ENCODE peak calls at places on chromosomes 13 and 19, in six cellular contexts. Y, F, C, T, D and W are unnamed samples.

GRCh38 chr19:48656840-48657474 is 11.0 kb upstream of the CA11 start:
- DNase-seq in Y (no peak), F (no peak), C (peak), T (peak), D (no peak), W (no peak)

GRCh38 chr13:43787998-43788397 is 1.2 kb upstream of the ENOX1 start:
- DNase-seq in Y (no peak), F (no peak), C (peak), T (no peak), D (no peak), W (no peak)

GRCh38 chr19:52492201-52492960 is 35.1 kb upstream of the ZNF808 start:
- DNase-seq in Y (no peak), F (no peak), C (no peak), T (no peak), D (no peak), W (no peak)

GRCh38 chr13:94122300-94122699 is 357.2 kb downstream of the DCT start:
- DNase-seq in Y (peak), F (no peak), C (no peak), T (no peak), D (no peak), W (no peak)

GRCh38 chr13:44211286-44211685 is 162.3 kb upstream of the SERP2 start:
- DNase-seq in Y (no peak), F (no peak), C (no peak), T (no peak), D (no peak), W (no peak)

GRCh38 chr19:57034544-57034943 is 85.2 kb upstream of the USP29 start:
- DNase-seq in Y (no peak), F (no peak), C (no peak), T (no peak), D (no peak), W (no peak)

GRCh38 chr19:31350693-31351211 is 1.5 kb upstream of the TSHZ3 start:
- DNase-seq in Y (peak), F (peak), C (no peak), T (peak), D (no peak), W (no peak)

GRCh38 chr19:35220315-35220921 is 8.1 kb downstream of the FAM187B start:
- DNase-seq in Y (no peak), F (no peak), C (peak), T (no peak), D (no peak), W (no peak)

GRCh38 chr13:98835156-98835555 is 82.7 kb upstream of the SLC15A1 start:
- DNase-seq in Y (no peak), F (no peak), C (no peak), T (no peak), D (no peak), W (no peak)

GRCh38 chr13:25847145-25847544 is 204.7 kb downstream of the SHISA2 start:
- DNase-seq in Y (no peak), F (no peak), C (no peak), T (no peak), D (no peak), W (no peak)

GRCh38 chr13:23771966-23772365 is 117.2 kb downstream of the MIPEP start:
- DNase-seq in Y (no peak), F (no peak), C (no peak), T (no peak), D (no peak), W (no peak)

GRCh38 chr13:20911037-20911436 is 8.5 kb upstream of the XPO4 start:
- DNase-seq in Y (no peak), F (no peak), C (no peak), T (no peak), D (no peak), W (no peak)

GRCh38 chr13:99605417-99606321 is 104.4 kb downstream of the TM9SF2 start:
- DNase-seq in Y (peak), F (peak), C (peak), T (peak), D (no peak), W (peak)

GRCh38 chr13:110307697-110308376 is 753 bp downstream of the COL4A2 start:
- DNase-seq in Y (no peak), F (no peak), C (peak), T (no peak), D (peak), W (no peak)

GRCh38 chr19:30685601-30686000 is 313.4 kb downstream of the ZNF536 start:
- DNase-seq in Y (no peak), F (no peak), C (no peak), T (no peak), D (no peak), W (no peak)

GRCh38 chr13:41605319-41606285 is 148.3 kb downstream of the RGCC start:
- DNase-seq in Y (no peak), F (no peak), C (no peak), T (no peak), D (no peak), W (no peak)

GRCh38 chr19:48887861-48888612 is 10.5 kb downstream of the TULP2 start:
- DNase-seq in Y (no peak), F (no peak), C (no peak), T (no peak), D (no peak), W (no peak)

GRCh38 chr13:51804295-51805172 is 571 bp upstream of the DHRS12 start:
- DNase-seq in Y (peak), F (peak), C (no peak), T (peak), D (peak), W (no peak)
- TF ChIP-seq POLR2AphosphoS5 in Y (no peak), F (no peak), C (no peak), T (no peak), D (no peak), W (no peak)

GRCh38 chr19:45218426-45218825 is 26.8 kb downstream of the EXOC3L2 start:
- DNase-seq in Y (no peak), F (no peak), C (no peak), T (no peak), D (no peak), W (no peak)

GRCh38 chr19:45216677-45217076 is 28.5 kb downstream of the EXOC3L2 start:
- DNase-seq in Y (no peak), F (no peak), C (peak), T (no peak), D (no peak), W (no peak)

GRCh38 chr19:45217957-45218334 is 27.3 kb downstream of the EXOC3L2 start:
- DNase-seq in Y (no peak), F (no peak), C (no peak), T (no peak), D (no peak), W (no peak)

GRCh38 chr19:45218887-45219780 is 26.1 kb downstream of the EXOC3L2 start:
- DNase-seq in Y (no peak), F (no peak), C (no peak), T (no peak), D (no peak), W (no peak)

DNA sequence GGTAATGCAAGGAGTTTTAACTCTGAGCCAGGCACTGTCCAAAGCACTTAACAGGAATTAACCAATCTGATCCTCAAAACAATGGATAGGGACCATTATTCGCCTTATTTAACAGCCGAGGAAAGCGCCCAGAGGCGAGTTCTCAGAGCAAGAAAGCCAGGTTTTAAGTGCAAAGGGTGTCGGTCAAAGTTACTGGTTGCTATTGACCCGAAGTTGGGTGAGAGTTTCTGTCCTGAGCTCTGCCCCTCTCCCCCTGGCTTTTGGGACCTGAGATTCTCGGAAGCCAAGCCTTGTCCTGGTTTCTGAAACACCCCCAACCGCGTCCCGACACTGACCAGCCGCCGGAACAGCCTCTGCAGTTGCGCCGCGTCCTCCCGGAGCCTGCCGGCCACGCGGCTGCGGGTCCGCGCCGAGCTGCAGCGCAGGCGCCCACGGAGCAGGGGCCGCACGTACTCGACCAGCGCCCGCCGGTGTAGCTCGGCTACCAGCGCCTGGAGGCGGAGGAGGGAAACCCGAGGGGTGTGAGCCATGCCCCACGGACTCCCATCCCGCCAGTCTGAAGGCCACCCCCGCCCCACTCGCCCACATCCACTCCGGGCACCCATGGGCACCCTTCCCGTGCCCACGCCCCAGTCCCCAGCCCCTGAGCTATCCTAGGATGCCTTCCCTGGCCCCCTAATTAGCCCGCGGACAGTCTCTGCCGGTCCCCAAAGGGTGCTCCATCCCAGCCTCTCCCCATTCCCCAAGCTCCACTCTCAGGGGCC is 27.8 kb downstream of the EXOC3L2 start:
- DNase-seq in Y (no peak), F (no peak), C (no peak), T (no peak), D (no peak), W (no peak)
- TF ChIP-seq POLR2A in Y (no peak), F (no peak), C (no peak), T (no peak), D (no peak), W (no peak)

GRCh38 chr19:1901940-1902404 is 3.2 kb upstream of the ADAT3 start:
- DNase-seq in Y (no peak), F (no peak), C (no peak), T (peak), D (no peak), W (no peak)
- TF ChIP-seq POLR2AphosphoS5 in Y (no peak), F (peak), C (no peak), T (no peak), D (no peak), W (no peak)

DNA sequence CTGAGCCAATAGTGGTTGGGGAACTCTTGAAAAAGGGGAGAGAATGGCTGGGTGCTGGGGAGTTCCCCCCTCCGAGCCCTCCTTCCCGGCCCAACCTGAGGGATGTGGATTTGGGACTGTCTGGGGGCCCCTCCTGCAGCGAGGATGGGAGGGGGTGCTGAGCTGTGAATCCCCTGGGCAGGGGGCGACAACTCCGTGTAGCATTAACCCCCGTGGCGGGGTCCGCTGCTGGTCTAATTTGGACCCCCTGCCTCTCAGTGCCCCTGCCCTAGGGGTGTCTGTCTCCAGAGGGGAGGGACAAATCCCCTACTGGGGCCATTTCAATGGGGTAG is 9.7 kb downstream of the MIDN start:
- DNase-seq in Y (no peak), F (peak), C (no peak), T (no peak), D (no peak), W (no peak)
- TF ChIP-seq POLR2A in Y (no peak), F (no peak), C (no peak), T (no peak), D (no peak), W (peak)